ENCODE peak calls at places on chromosome 7, in four cellular contexts. X, K, J and Z are unnamed samples.
A peak's percentile ranks its signal among the peaks of the same experiment; 100 is the strongest.

GRCh38 chr7:99752354-99752753 is 17.4 kb upstream of the CYP3A7 start:
- DNase-seq in X (no peak), K (no peak), J (no peak), Z (no peak)

GRCh38 chr7:144606231-144606630 is 202.7 kb upstream of the NOBOX start:
- DNase-seq in X (no peak), K (no peak), J (no peak), Z (no peak)

GRCh38 chr7:137667633-137668387 is 179.0 kb downstream of the DGKI start:
- DNase-seq in X (no peak), K (no peak), J (no peak), Z (no peak)

GRCh38 chr7:116678812-116679211 is 6.8 kb downstream of the MET start:
- DNase-seq in X (no peak), K (no peak), J (no peak), Z (no peak)

GRCh38 chr7:55474944-55475911 is 97.1 kb downstream of the VOPP1 start:
- DNase-seq in X (no peak), K (no peak), J (no peak), Z (no peak)

GRCh38 chr7:149681274-149681673 is 92.1 kb downstream of the ZNF467 start:
- DNase-seq in X (no peak), K (no peak), J (no peak), Z (no peak)

GRCh38 chr7:151191544-151191943 is 4.5 kb upstream of the ASB10 start:
- DNase-seq in X (no peak), K (peak; percentile 39), J (no peak), Z (no peak)

GRCh38 chr7:105648561-105649401 is 67.5 kb upstream of the EFCAB10 start:
- DNase-seq in X (no peak), K (peak; percentile 65), J (no peak), Z (no peak)

GRCh38 chr7:98054585-98054984 is 52.1 kb upstream of the LMTK2 start:
- DNase-seq in X (no peak), K (no peak), J (no peak), Z (no peak)

GRCh38 chr7:103706805-103707204 is 260.8 kb upstream of the SLC26A5 start:
- DNase-seq in X (no peak), K (no peak), J (no peak), Z (no peak)

GRCh38 chr7:29156798-29157461 is 10.6 kb upstream of the CPVL start:
- DNase-seq in X (no peak), K (no peak), J (no peak), Z (no peak)

GRCh38 chr7:36747251-36747968 is 23.1 kb upstream of the AOAH start:
- DNase-seq in X (no peak), K (no peak), J (no peak), Z (no peak)

GRCh38 chr7:44065431-44066110 is at the start of gene PGAM2:
- DNase-seq in X (no peak), K (no peak), J (no peak), Z (peak; percentile 61)

GRCh38 chr7:94436018-94436604 is 41.4 kb downstream of the COL1A2 start:
- DNase-seq in X (peak; percentile 7), K (peak; percentile 71), J (peak; percentile 72), Z (peak; percentile 67)

GRCh38 chr7:143214789-143215679 is 6.8 kb upstream of the TAS2R40 start:
- DNase-seq in X (peak; percentile 50), K (peak; percentile 80), J (peak; percentile 90), Z (peak; percentile 44)

GRCh38 chr7:137940656-137941518 is 61.0 kb downstream of the CREB3L2 start:
- DNase-seq in X (no peak), K (peak; percentile 74), J (no peak), Z (no peak)

GRCh38 chr7:46386428-46387399 is 465.6 kb upstream of the IGFBP3 start:
- DNase-seq in X (no peak), K (no peak), J (no peak), Z (no peak)

GRCh38 chr7:122902751-122903495 is 16.7 kb upstream of the CADPS2 start:
- DNase-seq in X (no peak), K (peak; percentile 21), J (no peak), Z (no peak)

GRCh38 chr7:85833071-85833470 is 646.2 kb upstream of the SEMA3D start:
- DNase-seq in X (no peak), K (no peak), J (no peak), Z (no peak)

GRCh38 chr7:129807863-129808262 is 144.9 kb downstream of the UBE2H start:
- DNase-seq in X (no peak), K (no peak), J (peak; percentile 27), Z (no peak)

GRCh38 chr7:74454059-74454947 is 597 bp downstream of the GTF2IRD1 start:
- DNase-seq in X (no peak), K (no peak), J (peak; percentile 85), Z (peak; percentile 39)

GRCh38 chr7:156001496-156002260 is 189.4 kb upstream of the SHH start:
- DNase-seq in X (no peak), K (no peak), J (no peak), Z (no peak)

GRCh38 chr7:80711521-80711920 is 73.1 kb downstream of the CD36 start:
- DNase-seq in X (no peak), K (no peak), J (no peak), Z (no peak)

GRCh38 chr7:341841-342638 is 52.1 kb downstream of the FOXL3 start:
- DNase-seq in X (no peak), K (peak; percentile 90), J (no peak), Z (no peak)

GRCh38 chr7:27175005-27175625 is 995 bp upstream of the HOXA10 start:
- DNase-seq in X (no peak), K (no peak), J (no peak), Z (no peak)

GRCh38 chr7:974820-975681 is at the start of gene COX19:
- DNase-seq in X (peak; percentile 42), K (peak; percentile 75), J (peak; percentile 96), Z (peak; percentile 89)

GRCh38 chr7:84100866-84101265 is 93.7 kb downstream of the SEMA3A start:
- DNase-seq in X (no peak), K (no peak), J (no peak), Z (no peak)

GRCh38 chr7:44634187-44634838 is 27.9 kb downstream of the OGDH start:
- DNase-seq in X (no peak), K (peak; percentile 25), J (no peak), Z (no peak)

GRCh38 chr7:86929293-86930109 is 130.0 kb downstream of the ELAPOR2 start:
- DNase-seq in X (no peak), K (no peak), J (no peak), Z (no peak)

GRCh38 chr7:50397320-50397970 is 52.7 kb downstream of the FIGNL1 start:
- DNase-seq in X (peak; percentile 64), K (no peak), J (no peak), Z (no peak)

GRCh38 chr7:130489140-130489967 is 2.5 kb upstream of the MEST start:
- DNase-seq in X (no peak), K (no peak), J (no peak), Z (no peak)

GRCh38 chr7:30411897-30412296 is 66.7 kb downstream of the NOD1 start:
- DNase-seq in X (no peak), K (no peak), J (no peak), Z (no peak)

GRCh38 chr7:30412810-30413504 is 65.6 kb downstream of the NOD1 start:
- DNase-seq in X (peak; percentile 16), K (peak; percentile 88), J (peak; percentile 36), Z (no peak)

GRCh38 chr7:30411173-30411572 is 67.4 kb downstream of the NOD1 start:
- DNase-seq in X (no peak), K (no peak), J (no peak), Z (no peak)

GRCh38 chr7:30413864-30414263 is 64.7 kb downstream of the NOD1 start:
- DNase-seq in X (no peak), K (no peak), J (no peak), Z (no peak)
- TF ChIP-seq NR2C2 in X (no peak), K (no peak), J (no peak), Z (no peak)

GRCh38 chr7:102097601-102098161 is 189.0 kb upstream of the SH2B2 start:
- DNase-seq in X (no peak), K (no peak), J (no peak), Z (no peak)

GRCh38 chr7:102096706-102097427 is 189.8 kb upstream of the SH2B2 start:
- DNase-seq in X (no peak), K (no peak), J (no peak), Z (no peak)

GRCh38 chr7:102101111-102101551 is 185.5 kb upstream of the SH2B2 start:
- DNase-seq in X (no peak), K (no peak), J (no peak), Z (no peak)

GRCh38 chr7:102099474-102099873 is 187.2 kb upstream of the SH2B2 start:
- DNase-seq in X (no peak), K (no peak), J (no peak), Z (no peak)

DNA sequence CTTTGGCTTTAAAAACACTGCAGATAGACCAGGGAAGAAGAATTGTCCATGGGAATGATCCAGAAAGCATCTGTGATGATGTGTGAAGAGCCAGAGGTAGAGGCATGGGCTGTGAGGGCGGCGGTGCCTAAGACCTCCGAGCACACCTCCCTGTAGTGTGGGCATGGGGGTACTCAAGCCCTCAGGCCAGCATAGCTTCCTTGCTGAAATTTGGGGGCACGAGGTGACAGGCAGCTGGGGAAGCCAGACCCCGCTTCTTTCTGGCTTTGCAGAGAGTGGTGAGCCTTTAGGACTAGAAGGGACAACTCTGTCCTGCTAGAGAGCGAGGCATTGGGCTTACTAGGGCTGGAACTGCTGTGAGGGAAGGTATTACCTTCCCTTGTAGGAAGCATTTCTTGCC is 187.7 kb upstream of the SH2B2 start:
- DNase-seq in X (no peak), K (no peak), J (no peak), Z (no peak)
- TF ChIP-seq CBFB in X (no peak), K (no peak), J (no peak), Z (no peak)

DNA sequence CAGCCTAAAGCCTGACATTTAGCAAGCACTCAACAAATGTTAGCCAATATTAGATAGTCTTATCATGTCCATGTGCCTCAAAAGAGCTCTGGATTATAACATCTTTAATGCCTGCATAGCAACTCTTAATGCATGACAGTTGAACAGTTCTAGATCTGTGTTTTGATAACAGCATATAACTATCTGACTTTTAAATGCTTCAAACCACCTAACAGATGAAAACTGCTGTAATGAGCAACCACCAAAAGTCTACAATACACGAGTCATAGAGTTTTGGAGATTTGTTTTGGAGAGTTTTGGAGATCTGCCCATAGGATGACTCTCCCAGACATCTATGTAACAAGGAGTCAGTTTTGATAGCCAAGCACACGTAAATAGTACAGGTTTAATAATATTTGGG is 227.3 kb downstream of the TWIST1 start:
- DNase-seq in X (no peak), K (no peak), J (no peak), Z (no peak)
- TF ChIP-seq ATF3 in X (no peak), K (no peak), J (no peak), Z (no peak)

GRCh38 chr7:64606385-64606784 is 43.5 kb upstream of the ZNF680 start:
- DNase-seq in X (no peak), K (no peak), J (no peak), Z (no peak)
- TF ChIP-seq NR2C2 in X (no peak), K (no peak), J (no peak), Z (no peak)

GRCh38 chr7:157389951-157390730 is 53.3 kb downstream of the DNAJB6 start:
- DNase-seq in X (no peak), K (no peak), J (no peak), Z (no peak)
- TF ChIP-seq CBFB in X (no peak), K (no peak), J (no peak), Z (no peak)

GRCh38 chr7:25009271-25009670 is 29.3 kb upstream of the OSBPL3 start:
- DNase-seq in X (no peak), K (no peak), J (no peak), Z (no peak)
- TF ChIP-seq ATF3 in X (no peak), K (no peak), J (no peak), Z (no peak)